ENCODE peak calls at places on chromosomes 1 and 21, in five cellular contexts. U is RWPE1, K is lower lobe of right lung, Y is spleen, P is sigmoid colon. L is an unnamed sample.

GRCh38 chr1:1435094-1435903 is at the start of gene VWA1:
- DNase-seq in Y (peak; percentile 86), P (peak; percentile 88), K (peak; percentile 72), U (peak; percentile 86), L (peak; percentile 66)

GRCh38 chr21:35075546-35075945 is 26.4 kb upstream of the RUNX1 start:
- DNase-seq in Y (no peak), U (peak; percentile 32), P (peak; percentile 73), K (no peak), L (no peak)

GRCh38 chr1:155437405-155437804 is 116.7 kb downstream of the RUSC1 start:
- DNase-seq in Y (no peak), K (no peak), U (no peak), P (no peak), L (no peak)

GRCh38 chr1:8193840-8194406 is 124.0 kb upstream of the SLC45A1 start:
- DNase-seq in Y (no peak), K (no peak), P (no peak), U (no peak), L (no peak)

GRCh38 chr21:27047331-27048314 is 80.7 kb upstream of the ADAMTS5 start:
- DNase-seq in P (no peak), Y (no peak), U (no peak), K (no peak), L (no peak)

GRCh38 chr1:16903458-16903796 is 7.6 kb downstream of the RNU1-2 start:
- DNase-seq in P (no peak), U (no peak), Y (no peak), K (no peak), L (no peak)

GRCh38 chr1:30601316-30602085 is 121.9 kb downstream of the MATN1 start:
- DNase-seq in U (no peak), P (no peak), Y (no peak), K (no peak), L (no peak)

GRCh38 chr1:198121058-198121829 is 35.6 kb upstream of the NEK7 start:
- DNase-seq in P (no peak), Y (no peak), U (peak; percentile 68), K (no peak), L (no peak)

GRCh38 chr1:75132421-75133381 is 1.5 kb upstream of the LHX8 start:
- DNase-seq in Y (no peak), U (no peak), K (no peak), P (no peak), L (no peak)

GRCh38 chr1:34784751-34785221 is 3.8 kb downstream of the GJB3 start:
- DNase-seq in K (no peak), P (peak; percentile 61), U (no peak), Y (no peak), L (no peak)

GRCh38 chr1:31714442-31715096 is 10.8 kb upstream of the COL16A1 start:
- DNase-seq in K (no peak), U (no peak), Y (peak; percentile 80), P (peak; percentile 95), L (no peak)

GRCh38 chr1:184608581-184608980 is 146.1 kb downstream of the EDEM3 start:
- DNase-seq in U (no peak), K (no peak), P (no peak), Y (no peak), L (no peak)

GRCh38 chr1:34602907-34603306 is 151.9 kb upstream of the GJB5 start:
- DNase-seq in P (no peak), Y (no peak), U (no peak), K (no peak), L (no peak)

GRCh38 chr21:35053356-35054096 is 4.4 kb upstream of the RUNX1 start:
- DNase-seq in K (no peak), Y (no peak), P (peak; percentile 77), U (no peak), L (no peak)

GRCh38 chr1:20059847-20060246 is 10.1 kb upstream of the PLA2G5 start:
- DNase-seq in U (no peak), P (no peak), K (no peak), Y (no peak), L (no peak)

GRCh38 chr1:20052386-20052785 is 17.6 kb upstream of the PLA2G5 start:
- DNase-seq in Y (no peak), P (no peak), K (no peak), U (no peak), L (no peak)

GRCh38 chr1:20061866-20062265 is 8.1 kb upstream of the PLA2G5 start:
- DNase-seq in K (no peak), U (no peak), P (no peak), Y (no peak), L (no peak)

GRCh38 chr1:20058531-20058930 is 11.5 kb upstream of the PLA2G5 start:
- DNase-seq in P (no peak), U (peak; percentile 59), K (no peak), Y (no peak), L (no peak)

DNA sequence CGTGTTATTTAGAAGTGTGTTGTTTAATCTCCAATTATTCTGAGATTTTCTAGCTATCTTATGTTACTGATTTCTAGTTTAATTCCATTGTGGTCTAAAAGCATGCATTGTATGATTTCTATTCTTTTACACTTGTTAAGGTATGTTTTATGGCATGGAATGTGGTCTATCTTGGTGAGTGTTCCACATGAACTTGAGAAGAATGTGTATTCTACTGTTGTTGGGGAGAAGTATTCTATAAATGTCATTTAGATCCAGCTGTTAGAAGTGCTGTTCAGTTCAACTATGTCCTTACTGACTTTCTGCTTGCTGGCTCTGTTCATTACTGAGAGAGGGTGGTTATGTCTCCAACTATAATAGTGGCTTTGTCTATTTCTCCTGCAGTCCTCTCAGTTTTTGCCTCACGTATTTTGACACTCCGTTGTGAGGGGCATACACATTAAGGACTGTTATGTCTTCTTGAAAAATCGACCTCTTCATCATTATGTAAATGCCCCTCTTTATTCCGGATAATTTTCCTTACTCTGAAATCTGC is 12.0 kb upstream of the PLA2G5 start:
- DNase-seq in P (no peak), U (no peak), K (no peak), Y (no peak), L (no peak)
- H3K27ac ChIP-seq in P (no peak overlapping the region), U (no peak overlapping the region), K (no peak overlapping the region), Y (no peak overlapping the region), L (peak overlapping the region; percentile 38)

DNA sequence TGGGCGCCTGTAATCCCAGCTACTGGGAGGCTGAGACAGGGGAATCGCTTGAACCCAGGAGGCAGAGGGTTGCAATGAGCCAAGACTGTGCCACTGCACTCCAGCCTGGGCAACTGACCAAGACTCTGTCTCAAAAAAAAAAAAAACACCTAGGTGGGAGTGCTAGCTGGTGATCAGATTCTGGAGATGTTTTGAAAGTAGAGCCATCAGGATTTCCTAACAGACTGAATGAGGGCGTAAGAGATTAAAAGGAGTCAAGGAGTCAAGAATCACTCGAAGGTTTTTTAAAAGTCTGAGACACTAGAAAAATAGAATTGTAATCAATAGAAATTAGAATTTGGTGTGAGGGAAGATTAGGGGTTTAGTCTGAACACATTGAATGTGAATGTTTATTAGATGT is 73.8 kb downstream of the HSF2BP start:
- DNase-seq in U (no peak), K (no peak), Y (no peak), P (no peak), L (no peak)
- H3K27ac ChIP-seq in U (peak overlapping the region; percentile 90), K (peak overlapping the region; percentile 71), Y (peak overlapping the region; percentile 71), P (peak overlapping the region; percentile 86), L (peak overlapping the region; percentile 100)

GRCh38 chr1:220769205-220769604 is 17.5 kb upstream of the MTARC1 start:
- DNase-seq in Y (no peak), P (no peak), U (no peak), K (no peak), L (no peak)

GRCh38 chr1:220770245-220770913 is 16.3 kb upstream of the MTARC1 start:
- DNase-seq in Y (no peak), P (no peak), K (no peak), U (no peak), L (no peak)

GRCh38 chr1:220768127-220768601 is 18.5 kb upstream of the MTARC1 start:
- DNase-seq in K (no peak), Y (no peak), P (no peak), U (no peak), L (no peak)

GRCh38 chr1:220764757-220765156 is 16.6 kb downstream of the MTARC2 start:
- DNase-seq in Y (no peak), U (no peak), K (no peak), P (no peak), L (no peak)

DNA sequence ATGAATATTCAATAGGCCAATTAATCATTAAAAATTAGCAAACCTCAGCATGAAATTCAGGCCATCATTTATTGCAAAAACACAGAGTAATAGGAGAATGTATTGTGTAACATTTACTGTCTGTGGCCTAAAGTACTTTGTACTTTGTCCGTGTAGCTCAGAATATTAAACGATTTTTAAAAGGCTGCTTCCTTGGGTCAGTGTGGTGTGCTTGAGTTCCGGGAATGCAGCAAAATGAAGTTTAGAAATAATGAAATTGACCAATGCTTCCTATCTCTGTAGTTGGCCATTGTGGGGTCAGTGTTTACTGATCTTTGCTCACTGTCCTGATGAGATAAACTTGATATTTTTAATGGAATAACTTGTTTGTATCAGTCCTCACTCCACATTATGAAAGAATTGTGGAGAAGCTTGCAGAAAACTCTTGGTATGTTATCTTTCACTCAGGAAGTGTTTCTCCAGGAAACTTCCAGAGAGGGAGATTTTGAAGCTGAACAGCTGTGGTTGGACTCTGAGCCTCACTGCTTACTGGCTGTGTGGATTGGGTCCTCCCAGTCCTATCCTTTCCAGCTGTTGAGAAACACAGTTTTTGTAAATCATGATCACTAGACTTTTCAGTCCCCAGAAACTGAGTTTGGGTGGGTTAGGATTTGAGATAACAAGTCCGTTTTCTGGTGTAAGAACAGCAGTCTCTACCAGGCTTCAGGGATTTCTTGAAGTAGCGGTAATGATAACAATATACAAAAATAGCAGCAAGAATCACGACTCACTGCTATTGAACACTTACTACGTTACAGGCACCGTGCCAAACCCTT is 19.2 kb upstream of the MTARC1 start:
- DNase-seq in Y (no peak), K (no peak), P (peak; percentile 79), U (no peak), L (no peak)
- H3K27ac ChIP-seq in Y (peak overlapping the region; percentile 70), K (peak overlapping the region; percentile 21), P (peak overlapping the region; percentile 54), U (no peak overlapping the region), L (no peak overlapping the region)

DNA sequence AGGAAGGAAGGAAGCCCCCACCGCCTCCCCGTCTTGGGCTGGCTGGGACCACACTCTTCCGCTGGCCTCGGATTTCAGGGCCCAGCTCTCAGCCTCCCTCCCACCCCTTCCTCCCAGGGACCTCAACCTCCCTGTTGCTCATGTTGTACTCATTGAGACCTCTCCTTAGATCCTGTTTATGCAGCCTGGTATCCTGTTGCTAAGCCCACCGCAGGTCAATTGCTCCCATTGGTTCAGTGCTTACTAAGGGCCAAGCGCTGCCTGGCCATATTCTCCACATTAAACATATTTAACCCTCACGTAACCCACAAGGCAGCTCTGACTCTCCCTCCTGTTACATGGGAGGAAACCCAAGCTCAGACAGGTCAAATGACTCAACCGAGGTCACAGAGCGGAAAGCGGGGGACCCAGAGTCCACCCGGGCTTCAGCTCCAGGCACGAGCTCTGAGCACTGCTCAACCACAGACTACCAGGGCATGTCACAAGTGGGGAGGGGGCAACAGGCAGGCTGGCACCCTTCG is 23.2 kb upstream of the H6PD start:
- DNase-seq in K (no peak), Y (no peak), P (no peak), U (no peak), L (no peak)
- H3K27ac ChIP-seq in K (no peak overlapping the region), Y (peak overlapping the region; percentile 20), P (no peak overlapping the region), U (no peak overlapping the region), L (no peak overlapping the region)

L was measured in RWPE2.